ENCODE peak calls at places on chromosomes 7 and 10, in ten cellular contexts. X is EH; K is NCI-H1417; Y is keratinocyte; A is naive thymus-derived CD8-positive, alpha-beta T cell; P is cardiac muscle cell; D is iPS DF 6.9; B is iris pigment epithelial cell; Q is DMS 273 treated with DMSO at 0.1 percent for 48 hours; V is ecto neural progenitor cell. Z is an unnamed sample.

GRCh38 chr7:151705744-151706567 is 171.0 kb downstream of the PRKAG2 start:
- DNase-seq in X (peak), K (peak), Y (peak), A (no peak), P (peak), D (peak), B (peak), Q (no peak), V (no peak), Z (no peak)

GRCh38 chr7:134289423-134289822 is 27.3 kb downstream of the SLC35B4 start:
- DNase-seq in X (peak), K (no peak), Y (no peak), A (no peak), P (no peak), D (no peak), B (no peak), Q (no peak), V (no peak), Z (no peak)

GRCh38 chr10:125162181-125162906 is 2.0 kb upstream of the CTBP2 start:
- DNase-seq in X (no peak), K (no peak), Y (no peak), A (no peak), P (no peak), D (no peak), B (no peak), Q (no peak), V (peak), Z (no peak)

GRCh38 chr10:119466655-119467054 is 75.9 kb downstream of the RGS10 start:
- DNase-seq in X (peak), K (no peak), Y (no peak), A (no peak), P (no peak), D (no peak), B (no peak), Q (no peak), V (no peak), Z (no peak)

GRCh38 chr10:129849853-129850252 is 114.2 kb downstream of the EBF3 start:
- DNase-seq in X (no peak), K (no peak), Y (no peak), A (no peak), P (no peak), D (no peak), B (no peak), Q (no peak), V (no peak), Z (no peak)

GRCh38 chr7:47008461-47008860 is 573.5 kb downstream of the TNS3 start:
- DNase-seq in X (peak), K (no peak), Y (no peak), A (no peak), P (no peak), D (no peak), B (no peak), Q (no peak), V (no peak), Z (no peak)

GRCh38 chr10:95513941-95514392 is 47.2 kb downstream of the SORBS1 start:
- DNase-seq in X (peak), K (no peak), Y (peak), A (no peak), P (peak), D (no peak), B (peak), Q (no peak), V (no peak), Z (no peak)

GRCh38 chr10:72321248-72322029 is 33.3 kb downstream of the DNAJB12 start:
- DNase-seq in X (no peak), K (no peak), Y (no peak), A (no peak), P (no peak), D (no peak), B (no peak), Q (no peak), V (no peak), Z (no peak)

GRCh38 chr7:5177060-5177459 is 13.0 kb upstream of the WIPI2 start:
- DNase-seq in X (peak), K (no peak), Y (no peak), A (no peak), P (peak), D (no peak), B (peak), Q (peak), V (no peak), Z (peak)

GRCh38 chr7:11648980-11649379 is 183.0 kb downstream of the THSD7A start:
- DNase-seq in X (no peak), K (no peak), Y (no peak), A (no peak), P (peak), D (no peak), B (peak), Q (no peak), V (no peak), Z (no peak)

GRCh38 chr7:98394377-98394836 is 6.5 kb downstream of the BAIAP2L1 start:
- DNase-seq in X (peak), K (no peak), Y (no peak), A (no peak), P (peak), D (no peak), B (peak), Q (no peak), V (no peak), Z (no peak)

GRCh38 chr10:63554666-63555065 is 33.5 kb downstream of the REEP3 start:
- DNase-seq in X (peak), K (no peak), Y (no peak), A (peak), P (peak), D (no peak), B (peak), Q (no peak), V (no peak), Z (no peak)

GRCh38 chr7:142431491-142431890 is 173.6 kb upstream of the PRSS58 start:
- DNase-seq in X (peak), K (no peak), Y (no peak), A (no peak), P (no peak), D (no peak), B (no peak), Q (no peak), V (no peak), Z (no peak)

GRCh38 chr10:88152720-88153119 is 289.3 kb downstream of the PTEN start:
- DNase-seq in X (peak), K (no peak), Y (peak), A (no peak), P (peak), D (no peak), B (peak), Q (no peak), V (no peak), Z (no peak)

GRCh38 chr7:148238926-148239325 is 351.6 kb upstream of the C7orf33 start:
- DNase-seq in X (no peak), K (no peak), Y (no peak), A (no peak), P (peak), D (no peak), B (peak), Q (no peak), V (no peak), Z (no peak)

GRCh38 chr10:6128591-6129383 is 40.0 kb downstream of the RBM17 start:
- DNase-seq in X (peak), K (no peak), Y (no peak), A (no peak), P (peak), D (no peak), B (peak), Q (no peak), V (no peak), Z (no peak)

GRCh38 chr10:47311900-47312662 is 10.2 kb upstream of the GDF2 start:
- DNase-seq in X (peak), K (peak), Y (no peak), A (peak), P (peak), D (peak), B (peak), Q (peak), V (peak), Z (peak)

GRCh38 chr7:117750612-117751563 is 122.4 kb downstream of the CTTNBP2 start:
- DNase-seq in X (peak), K (no peak), Y (no peak), A (no peak), P (peak), D (no peak), B (peak), Q (no peak), V (no peak), Z (peak)

GRCh38 chr7:77550586-77550985 is 13.5 kb downstream of the PTPN12 start:
- DNase-seq in X (peak), K (no peak), Y (no peak), A (no peak), P (peak), D (no peak), B (peak), Q (no peak), V (no peak), Z (no peak)

GRCh38 chr10:70677620-70678249 is 5.4 kb downstream of the ADAMTS14 start:
- DNase-seq in X (no peak), K (no peak), Y (no peak), A (no peak), P (no peak), D (no peak), B (no peak), Q (no peak), V (no peak), Z (no peak)

GRCh38 chr10:49135575-49136313 is 1.9 kb upstream of the FAM170B start:
- DNase-seq in X (no peak), K (no peak), Y (no peak), A (no peak), P (no peak), D (no peak), B (peak), Q (no peak), V (peak), Z (no peak)

GRCh38 chr10:26221571-26221970 is 5.0 kb downstream of the GAD2 start:
- DNase-seq in X (no peak), K (no peak), Y (no peak), A (no peak), P (no peak), D (no peak), B (no peak), Q (no peak), V (no peak), Z (no peak)

GRCh38 chr7:50303894-50304157 is 690 bp upstream of the IKZF1 start:
- DNase-seq in X (no peak), K (no peak), Y (no peak), A (peak), P (no peak), D (no peak), B (no peak), Q (no peak), V (no peak), Z (no peak)

GRCh38 chr7:20219446-20220292 is 2.5 kb upstream of the MACC1 start:
- DNase-seq in X (peak), K (peak), Y (no peak), A (peak), P (peak), D (no peak), B (peak), Q (no peak), V (peak), Z (no peak)

GRCh38 chr7:138979988-138980574 is 1.1 kb downstream of the KIAA1549 start:
- DNase-seq in X (peak), K (peak), Y (no peak), A (no peak), P (peak), D (no peak), B (peak), Q (no peak), V (no peak), Z (no peak)

GRCh38 chr7:135661311-135662122 is 797 bp upstream of the STMP1 start:
- DNase-seq in X (no peak), K (peak), Y (no peak), A (no peak), P (no peak), D (no peak), B (no peak), Q (no peak), V (no peak), Z (no peak)

GRCh38 chr10:108911814-108912541 is 1011.3 kb downstream of the XPNPEP1 start:
- DNase-seq in X (peak), K (no peak), Y (no peak), A (no peak), P (peak), D (peak), B (peak), Q (peak), V (peak), Z (peak)

GRCh38 chr10:48802611-48803046 is 118.0 kb downstream of the WDFY4 start:
- DNase-seq in X (no peak), K (no peak), Y (no peak), A (no peak), P (no peak), D (no peak), B (no peak), Q (no peak), V (no peak), Z (no peak)

GRCh38 chr10:6535365-6535764 is 44.7 kb downstream of the PRKCQ start:
- DNase-seq in X (no peak), K (no peak), Y (no peak), A (no peak), P (no peak), D (no peak), B (no peak), Q (no peak), V (no peak), Z (no peak)

GRCh38 chr7:27400168-27400567 is 157.6 kb downstream of the EVX1 start:
- DNase-seq in X (no peak), K (no peak), Y (no peak), A (no peak), P (no peak), D (no peak), B (no peak), Q (no peak), V (no peak), Z (no peak)

GRCh38 chr10:43884516-43885105 is 235.9 kb upstream of the ZNF32 start:
- DNase-seq in X (peak), K (no peak), Y (no peak), A (no peak), P (no peak), D (no peak), B (no peak), Q (no peak), V (no peak), Z (no peak)

GRCh38 chr7:18019562-18019961 is 8.1 kb downstream of the PRPS1L1 start:
- DNase-seq in X (peak), K (no peak), Y (peak), A (no peak), P (peak), D (no peak), B (peak), Q (no peak), V (no peak), Z (no peak)

GRCh38 chr7:138625849-138626230 is 75.3 kb downstream of the SVOPL start:
- DNase-seq in X (no peak), K (no peak), Y (no peak), A (peak), P (no peak), D (no peak), B (no peak), Q (no peak), V (no peak), Z (no peak)

GRCh38 chr10:70890917-70891431 is 2.6 kb upstream of the PCBD1 start:
- DNase-seq in X (peak), K (no peak), Y (no peak), A (no peak), P (peak), D (no peak), B (no peak), Q (no peak), V (no peak), Z (no peak)

GRCh38 chr10:61021926-61022325 is 77.9 kb upstream of the RHOBTB1 start:
- DNase-seq in X (no peak), K (no peak), Y (no peak), A (no peak), P (no peak), D (no peak), B (no peak), Q (no peak), V (no peak), Z (no peak)

GRCh38 chr10:86250399-86250798 is 116.2 kb downstream of the GRID1 start:
- DNase-seq in X (no peak), K (no peak), Y (no peak), A (no peak), P (no peak), D (no peak), B (no peak), Q (no peak), V (no peak), Z (no peak)

Z was measured in NCI-H1694.